ENCODE peak calls at places on chromosomes 11 and 22, in five cellular contexts. W, Q, V, U and D are unnamed samples.

GRCh38 chr11:114594703-114595102 is 883 bp downstream of the NXPE4 start:
- DNase-seq in W (no peak), Q (no peak), V (no peak), U (no peak), D (no peak)

GRCh38 chr22:28802595-28803087 is 2.3 kb upstream of the XBP1 start:
- DNase-seq in W (no peak), Q (no peak), V (no peak), U (no peak), D (no peak)

GRCh38 chr11:65927904-65928397 is 8.7 kb downstream of the DRAP1 start:
- DNase-seq in W (no peak), Q (no peak), V (no peak), U (peak; percentile 39), D (peak; percentile 35)

GRCh38 chr22:35684270-35684700 is 33.4 kb upstream of the APOL5 start:
- DNase-seq in W (no peak), Q (peak; percentile 46), V (no peak), U (no peak), D (peak; percentile 85)

GRCh38 chr11:8087185-8087584 is 6.2 kb downstream of the TUB start:
- DNase-seq in W (no peak), Q (no peak), V (no peak), U (no peak), D (no peak)

GRCh38 chr11:11987503-11988022 is 20.9 kb downstream of the DKK3 start:
- DNase-seq in W (no peak), Q (peak; percentile 73), V (no peak), U (no peak), D (peak; percentile 67)

GRCh38 chr11:120594746-120595145 is 83.2 kb downstream of the GRIK4 start:
- DNase-seq in W (no peak), Q (no peak), V (no peak), U (no peak), D (no peak)

GRCh38 chr22:46142548-46143490 is 7.5 kb upstream of the PPARA start:
- DNase-seq in W (no peak), Q (no peak), V (no peak), U (no peak), D (no peak)

GRCh38 chr11:72224587-72225410 is at the start of gene INPPL1:
- DNase-seq in W (no peak), Q (peak; percentile 51), V (no peak), U (peak; percentile 45), D (peak; percentile 54)

GRCh38 chr22:17077255-17077654 is 7.5 kb upstream of the IL17RA start:
- DNase-seq in W (no peak), Q (peak; percentile 84), V (no peak), U (no peak), D (peak; percentile 72)

GRCh38 chr11:279966-280761 is 2.0 kb downstream of the NLRP6 start:
- DNase-seq in W (no peak), Q (peak; percentile 31), V (no peak), U (no peak), D (peak; percentile 33)

GRCh38 chr22:24099661-24100060 is 81.6 kb upstream of the SUSD2 start:
- DNase-seq in W (no peak), Q (no peak), V (no peak), U (no peak), D (no peak)

GRCh38 chr11:104965735-104966134 is 2.6 kb downstream of the CASP4 start:
- DNase-seq in W (no peak), Q (no peak), V (no peak), U (no peak), D (no peak)

GRCh38 chr11:47797633-47798032 is 30.5 kb upstream of the FNBP4 start:
- DNase-seq in W (no peak), Q (peak; percentile 79), V (no peak), U (no peak), D (peak; percentile 75)

GRCh38 chr11:69718912-69719311 is 15.1 kb upstream of the FGF19 start:
- DNase-seq in W (no peak), Q (no peak), V (no peak), U (no peak), D (no peak)

GRCh38 chr11:13249992-13250391 is 27.6 kb upstream of the BMAL1 start:
- DNase-seq in W (no peak), Q (peak; percentile 36), V (no peak), U (no peak), D (peak; percentile 43)

GRCh38 chr11:62075438-62075837 is 48.4 kb upstream of the INCENP start:
- DNase-seq in W (no peak), Q (no peak), V (no peak), U (no peak), D (no peak)

GRCh38 chr22:40819741-40820140 is 595 bp upstream of the SLC25A17 start:
- DNase-seq in W (no peak), Q (peak; percentile 46), V (no peak), U (no peak), D (peak; percentile 51)

GRCh38 chr22:47310601-47311000 is 548.2 kb downstream of the TBC1D22A start:
- DNase-seq in W (no peak), Q (no peak), V (no peak), U (no peak), D (no peak)